ENCODE peak calls at places on chromosomes 11 and 22, in seven cellular contexts. B is right lobe of liver, T is body of pancreas, C is lung, O is fibroblast of lung, D is psoas muscle, I is colonic mucosa. X is an unnamed sample.

GRCh38 chr22:47008208-47008885 is 245.9 kb downstream of the TBC1D22A start:
- DNase-seq in I (no peak), T (no peak), D (no peak), C (no peak), B (no peak), O (no peak), X (no peak)

GRCh38 chr22:20974336-20974955 is 7.4 kb downstream of the AIFM3 start:
- DNase-seq in C (no peak), B (no peak), O (no peak), T (no peak), D (no peak), I (no peak), X (no peak)

GRCh38 chr11:2933376-2934056 is 4.3 kb upstream of the PHLDA2 start:
- DNase-seq in O (peak; percentile 82), B (peak; percentile 72), D (peak; percentile 74), I (peak; percentile 78), T (peak; percentile 76), C (peak; percentile 84), X (no peak)

GRCh38 chr11:73428227-73428626 is 52.0 kb downstream of the RELT start:
- DNase-seq in O (no peak), C (no peak), B (no peak), I (no peak), D (no peak), T (no peak), X (no peak)

GRCh38 chr22:29702025-29702930 is 17.5 kb upstream of the CABP7 start:
- DNase-seq in T (no peak), B (no peak), O (no peak), D (no peak), C (no peak), I (peak; percentile 36), X (peak; percentile 74)

GRCh38 chr22:26826431-26826935 is 169.1 kb downstream of the MIAT start:
- DNase-seq in C (no peak), T (no peak), B (no peak), D (no peak), O (no peak), I (no peak), X (no peak)

GRCh38 chr11:40716344-40717178 is 742.9 kb downstream of the LRRC4C start:
- DNase-seq in B (no peak), C (no peak), T (no peak), O (no peak), I (no peak), D (no peak), X (no peak)

GRCh38 chr22:21996175-21996574 is 13.6 kb upstream of the TOP3B start:
- DNase-seq in D (no peak), C (no peak), O (no peak), I (no peak), T (no peak), B (no peak), X (no peak)

GRCh38 chr11:16301462-16301861 is 54.9 kb downstream of the SOX6 start:
- DNase-seq in D (no peak), C (no peak), O (no peak), I (no peak), T (no peak), B (no peak), X (no peak)

GRCh38 chr11:42054351-42054750 is 594.9 kb upstream of the LRRC4C start:
- DNase-seq in O (no peak), T (no peak), D (no peak), B (no peak), I (no peak), C (no peak), X (no peak)

GRCh38 chr11:69154211-69154913 is 1.4 kb upstream of the SMIM38 start:
- DNase-seq in T (no peak), C (no peak), I (no peak), O (no peak), B (no peak), D (no peak), X (no peak)

GRCh38 chr11:87361891-87362290 is 324.2 kb downstream of the TMEM135 start:
- DNase-seq in O (no peak), T (no peak), I (no peak), B (no peak), D (no peak), C (no peak), X (no peak)

GRCh38 chr11:47641585-47642098 is 717 bp downstream of the MTCH2 start:
- DNase-seq in C (no peak), O (peak; percentile 8), I (no peak), T (no peak), D (no peak), B (no peak), X (peak; percentile 57)

GRCh38 chr22:30701872-30702271 is 7.2 kb downstream of the OSBP2 start:
- DNase-seq in D (no peak), T (no peak), B (no peak), O (no peak), C (no peak), I (no peak), X (no peak)

GRCh38 chr11:75050516-75050915 is 46.2 kb downstream of the OR2AT4 start:
- DNase-seq in O (no peak), C (no peak), I (no peak), B (no peak), T (no peak), D (no peak), X (no peak)

GRCh38 chr11:83002047-83002446 is 69.7 kb downstream of the RAB30 start:
- DNase-seq in B (no peak), O (no peak), I (no peak), C (no peak), T (no peak), D (peak; percentile 26), X (no peak)

GRCh38 chr11:32210601-32211000 is 119.7 kb downstream of the RCN1 start:
- DNase-seq in C (no peak), O (peak; percentile 32), T (no peak), I (no peak), D (no peak), B (no peak), X (no peak)

GRCh38 chr11:95794086-95794485 is 3.8 kb downstream of the CEP57 start:
- DNase-seq in O (no peak), I (no peak), D (no peak), C (no peak), B (no peak), T (no peak), X (no peak)

GRCh38 chr22:29914165-29914564 is 31.2 kb downstream of the MTMR3 start:
- DNase-seq in T (no peak), D (no peak), B (no peak), O (peak; percentile 59), I (no peak), C (no peak), X (no peak)

GRCh38 chr11:88535916-88536547 is 198.5 kb upstream of the CTSC start:
- DNase-seq in B (no peak), O (peak; percentile 91), D (no peak), C (no peak), I (no peak), T (no peak), X (no peak)

GRCh38 chr22:47051435-47052175 is 289.2 kb downstream of the TBC1D22A start:
- DNase-seq in B (peak; percentile 12), I (no peak), D (no peak), T (no peak), C (no peak), O (no peak), X (no peak)

GRCh38 chr11:1546536-1547466 is 25.3 kb downstream of the DUSP8 start:
- DNase-seq in C (no peak), T (peak; percentile 64), O (peak; percentile 29), I (peak; percentile 61), D (peak; percentile 55), B (peak; percentile 56), X (no peak)

GRCh38 chr11:36431429-36432092 is 78.5 kb downstream of the TRAF6 start:
- DNase-seq in B (no peak), T (peak; percentile 33), C (peak; percentile 60), D (peak; percentile 71), O (peak; percentile 95), I (no peak), X (no peak)

DNA sequence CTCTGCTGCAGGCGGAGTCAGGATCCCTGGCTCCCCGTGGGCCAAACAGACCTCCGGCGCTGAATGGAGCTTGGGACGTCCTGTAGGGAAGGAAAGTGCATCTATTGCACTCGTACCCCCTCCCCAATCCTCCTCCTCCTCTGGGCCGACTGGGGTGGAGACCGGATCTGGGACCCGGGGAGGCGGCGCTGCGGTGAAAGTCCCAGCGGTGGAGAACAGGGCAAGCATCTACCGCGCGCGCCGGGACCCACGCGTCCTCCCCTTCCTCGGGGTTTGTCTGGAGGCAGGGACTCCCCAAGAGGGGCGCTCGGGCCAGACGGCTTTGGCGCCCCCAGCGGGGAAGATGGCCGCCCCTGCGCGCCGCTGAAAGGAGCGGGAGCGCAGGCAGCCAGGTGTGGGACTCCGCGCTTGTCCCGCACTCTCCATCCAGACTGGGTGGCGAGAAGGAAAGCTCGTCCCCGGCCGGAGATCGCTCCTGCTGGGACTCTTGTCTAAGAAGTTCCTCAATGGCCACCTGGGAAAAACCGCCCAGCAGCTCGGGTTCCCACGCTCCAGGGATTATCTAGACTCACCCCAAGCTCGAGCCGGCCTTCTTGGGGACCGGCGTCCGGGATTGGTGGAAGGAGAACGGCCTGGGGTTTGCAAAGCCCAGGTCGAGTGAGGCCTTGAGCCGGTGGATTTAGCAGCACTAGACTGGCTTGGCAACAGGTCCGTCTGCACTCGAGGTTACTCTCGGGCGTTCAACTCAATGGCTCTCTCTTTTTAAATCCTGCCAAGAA is 718 bp downstream of the FADS2 start:
- DNase-seq in O (peak; percentile 27), B (peak; percentile 44), T (peak; percentile 56), I (peak; percentile 30), C (peak; percentile 43), D (peak; percentile 27), X (peak; percentile 37)
- TF ChIP-seq CTCF in O (peak; percentile 41), B (peak; percentile 41), T (no peak), I (no peak), C (peak; percentile 25), D (peak; percentile 22), X (peak; percentile 31)

DNA sequence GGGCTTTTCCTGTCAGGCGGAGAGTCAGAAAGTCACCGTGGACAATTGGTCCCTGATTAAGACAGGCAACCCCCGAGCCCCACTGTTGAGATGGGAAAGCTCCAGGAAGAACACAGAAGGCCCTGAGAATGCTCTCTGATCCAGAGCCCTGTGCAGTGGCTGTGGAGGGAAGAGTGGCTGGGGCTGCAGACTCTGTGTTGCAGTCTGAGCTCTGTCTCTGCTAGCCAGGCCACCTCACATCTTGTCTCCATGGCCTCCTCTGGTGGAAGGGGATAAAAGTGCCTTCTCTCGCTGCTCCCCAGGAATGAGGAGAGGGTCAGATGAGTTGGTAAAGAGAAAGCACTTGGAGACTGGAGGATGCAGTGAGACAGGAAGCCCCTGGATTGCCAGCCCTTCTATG is 141.2 kb downstream of the CEP164 start:
- DNase-seq in D (no peak), B (no peak), C (no peak), I (no peak), O (no peak), T (no peak), X (no peak)
- H3K27me3 ChIP-seq in D (no peaks in the 10 kb centered on the region), B (no peaks in the 10 kb centered on the region), C (no peaks in the 10 kb centered on the region), I (no peaks in the 10 kb centered on the region), O (no peaks in the 10 kb centered on the region), T (no peaks in the 10 kb centered on the region), X (no peaks in the 10 kb centered on the region)

GRCh38 chr11:35106595-35106994 is 32.4 kb upstream of the CD44 start:
- DNase-seq in O (no peak), B (no peak), I (no peak), C (no peak), T (no peak), D (no peak), X (no peak)
- H3K27ac ChIP-seq in O (no peak overlapping the region), B (no peak overlapping the region), I (no peak overlapping the region), C (no peak overlapping the region), T (no peak overlapping the region), D (no peak overlapping the region), X (no peak overlapping the region)

DNA sequence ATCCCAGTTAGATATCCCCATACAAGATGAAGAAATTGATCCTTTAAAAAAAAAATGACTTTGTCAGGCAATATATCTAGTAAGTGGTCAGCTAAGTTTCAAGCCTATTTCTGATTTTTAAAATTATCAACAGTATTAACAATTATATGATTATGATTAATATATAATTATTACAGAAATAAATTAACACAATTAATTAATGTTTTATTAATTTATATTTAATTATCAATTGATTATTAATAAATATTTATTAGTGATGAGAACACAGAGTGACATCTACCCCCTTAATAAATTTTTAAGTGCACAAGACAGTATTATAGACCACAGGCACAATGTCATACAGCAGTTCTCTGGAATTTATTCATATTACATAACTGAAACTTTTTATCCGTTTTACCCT is 22.0 kb downstream of the MUC15 start:
- DNase-seq in O (no peak), D (no peak), I (no peak), T (no peak), B (no peak), C (no peak), X (no peak)
- TF ChIP-seq CTCF in O (no peak), D (no peak), I (no peak), T (no peak), B (no peak), C (no peak), X (no peak)

X was measured in dorsolateral prefrontal cortex.